ENCODE peak calls at places on chromosomes 1 and 21, in four cellular contexts. A, P, H and D are unnamed samples.

GRCh38 chr1:170032531-170033295 is 41.8 kb downstream of the KIFAP3 start:
- DNase-seq in A (no peak), P (no peak), H (no peak), D (no peak)

GRCh38 chr1:184036517-184036949 is 995 bp downstream of the COLGALT2 start:
- DNase-seq in A (peak), P (no peak), H (peak), D (no peak)

GRCh38 chr1:179298952-179299351 is 5.4 kb downstream of the SOAT1 start:
- DNase-seq in A (peak), P (no peak), H (no peak), D (no peak)

GRCh38 chr21:17613242-17613676 is 558 bp upstream of the BTG3 start:
- DNase-seq in A (no peak), P (no peak), H (no peak), D (no peak)

GRCh38 chr1:76330993-76331603 is 256.6 kb downstream of the ST6GALNAC3 start:
- DNase-seq in A (no peak), P (peak), H (peak), D (peak)

GRCh38 chr21:45468051-45468970 is 63.3 kb downstream of the COL18A1 start:
- DNase-seq in A (no peak), P (no peak), H (no peak), D (no peak)

GRCh38 chr1:194076646-194077045 is 890.2 kb upstream of the B3GALT2 start:
- DNase-seq in A (no peak), P (no peak), H (no peak), D (no peak)

GRCh38 chr1:101175886-101176285 is 60.9 kb upstream of the S1PR1 start:
- DNase-seq in A (no peak), P (no peak), H (no peak), D (no peak)

GRCh38 chr1:174021611-174022079 is 512 bp downstream of the RC3H1 start:
- DNase-seq in A (no peak), P (no peak), H (peak), D (no peak)

GRCh38 chr1:215569987-215570824 is 3.1 kb downstream of the KCTD3 start:
- DNase-seq in A (no peak), P (no peak), H (no peak), D (no peak)

GRCh38 chr1:6960291-6960758 is 175.1 kb downstream of the CAMTA1 start:
- DNase-seq in A (no peak), P (no peak), H (no peak), D (no peak)

GRCh38 chr1:53121319-53122172 is 20.9 kb downstream of the SLC1A7 start:
- DNase-seq in A (no peak), P (no peak), H (no peak), D (no peak)

GRCh38 chr1:107532318-107532717 is 391.5 kb downstream of the NTNG1 start:
- DNase-seq in A (no peak), P (no peak), H (peak), D (no peak)

GRCh38 chr1:180956028-180956640 is 43.4 kb downstream of the KIAA1614 start:
- DNase-seq in A (no peak), P (no peak), H (no peak), D (no peak)

GRCh38 chr1:59971464-59971911 is 44.9 kb upstream of the CYP2J2 start:
- DNase-seq in A (peak), P (no peak), H (peak), D (no peak)

GRCh38 chr1:10980841-10981727 is 31.4 kb upstream of the TARDBP start:
- DNase-seq in A (no peak), P (no peak), H (no peak), D (no peak)

GRCh38 chr21:29436143-29436542 is 137.4 kb downstream of the BACH1 start:
- DNase-seq in A (peak), P (no peak), H (no peak), D (no peak)

GRCh38 chr1:33086384-33086850 is 5.5 kb downstream of the AZIN2 start:
- DNase-seq in A (peak), P (no peak), H (peak), D (no peak)

GRCh38 chr1:22861764-22862440 is 110.8 kb downstream of the LACTBL1 start:
- DNase-seq in A (no peak), P (no peak), H (no peak), D (no peak)
- TF ChIP-seq CTCF in A (peak), P (peak), H (peak), D (peak)

GRCh38 chr1:3350441-3351261 is 103.8 kb upstream of the ARHGEF16 start:
- DNase-seq in A (no peak), P (no peak), H (no peak), D (no peak)

GRCh38 chr1:3347257-3348020 is 107.0 kb upstream of the ARHGEF16 start:
- DNase-seq in A (no peak), P (no peak), H (no peak), D (no peak)

GRCh38 chr1:3348196-3348865 is 106.1 kb upstream of the ARHGEF16 start:
- DNase-seq in A (no peak), P (no peak), H (no peak), D (no peak)

GRCh38 chr1:3349968-3350299 is 104.5 kb upstream of the ARHGEF16 start:
- DNase-seq in A (no peak), P (no peak), H (no peak), D (no peak)

GRCh38 chr1:3349161-3349967 is 105.1 kb upstream of the ARHGEF16 start:
- DNase-seq in A (no peak), P (no peak), H (peak), D (no peak)
- TF ChIP-seq CTCF in A (no peak), P (no peak), H (peak), D (no peak)

GRCh38 chr21:41796476-41797080 is 29.7 kb upstream of the RIPK4 start:
- DNase-seq in A (no peak), P (no peak), H (no peak), D (no peak)

GRCh38 chr21:41798326-41798725 is 31.5 kb upstream of the RIPK4 start:
- DNase-seq in A (no peak), P (no peak), H (no peak), D (no peak)

GRCh38 chr21:41794600-41794999 is 27.7 kb upstream of the RIPK4 start:
- DNase-seq in A (no peak), P (no peak), H (no peak), D (no peak)

GRCh38 chr21:41792711-41793110 is 25.9 kb upstream of the RIPK4 start:
- DNase-seq in A (no peak), P (no peak), H (no peak), D (no peak)
- TF ChIP-seq CTCF in A (no peak), P (no peak), H (no peak), D (no peak)

GRCh38 chr1:240415532-240415931 is 196.4 kb downstream of the GREM2 start:
- DNase-seq in A (no peak), P (no peak), H (no peak), D (no peak)

GRCh38 chr1:240414237-240414636 is 197.7 kb downstream of the GREM2 start:
- DNase-seq in A (no peak), P (no peak), H (no peak), D (no peak)

GRCh38 chr1:240413732-240414131 is 198.2 kb downstream of the GREM2 start:
- DNase-seq in A (no peak), P (no peak), H (no peak), D (no peak)

GRCh38 chr1:240417317-240417716 is 194.6 kb downstream of the GREM2 start:
- DNase-seq in A (no peak), P (no peak), H (no peak), D (no peak)
- TF ChIP-seq CTCF in A (no peak), P (no peak), H (no peak), D (no peak)

DNA sequence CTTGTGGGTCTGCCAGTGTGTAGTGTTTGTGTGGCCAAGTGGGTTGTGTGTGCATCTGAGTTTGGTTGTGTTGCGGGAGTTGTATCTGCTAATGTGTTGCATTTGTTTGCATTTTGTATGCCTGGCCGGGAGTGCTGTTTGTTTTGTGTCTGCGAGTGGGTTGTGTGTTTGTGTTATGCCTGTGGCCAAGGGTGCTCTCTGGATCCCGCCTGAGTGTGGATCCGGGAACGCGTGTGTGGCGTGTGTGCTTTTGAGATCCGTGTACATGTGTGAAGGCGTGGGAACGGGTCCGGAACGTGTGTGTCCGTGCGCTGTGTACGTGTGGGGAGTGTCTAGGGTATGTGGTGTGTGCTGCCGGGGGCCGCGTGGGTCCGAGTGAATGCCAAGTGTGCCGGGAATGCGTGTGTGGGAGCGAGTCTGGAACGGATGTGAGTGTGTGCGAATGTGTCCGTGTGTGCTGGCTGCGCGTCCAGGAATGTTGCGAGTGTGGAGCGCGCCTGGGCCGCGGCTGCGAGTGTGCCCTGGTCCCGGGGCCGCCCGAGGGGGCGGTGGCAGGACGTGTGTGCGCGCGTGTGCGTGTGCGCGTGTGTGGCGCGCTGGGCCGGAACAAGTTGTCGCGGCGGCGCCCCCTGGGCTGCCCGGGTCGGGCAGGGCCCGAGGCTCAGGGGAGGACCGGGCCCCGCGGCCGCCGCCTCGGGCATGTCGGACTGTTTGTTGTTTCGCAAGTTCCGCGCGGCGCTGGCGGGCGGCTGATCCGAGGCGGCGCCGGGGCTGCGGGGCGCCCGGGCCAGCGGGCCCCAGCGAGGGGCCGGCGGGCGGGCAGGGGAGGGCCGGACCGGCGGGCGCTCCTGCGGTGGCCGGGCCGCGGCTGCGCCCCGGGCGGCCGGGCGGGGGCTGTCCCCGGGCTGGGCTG is 927 bp downstream of the PTPRU start:
- DNase-seq in A (no peak), P (no peak), H (no peak), D (no peak)
- TF ChIP-seq CTCF in A (no peak), P (no peak), H (no peak), D (no peak)

GRCh38 chr1:110208916-110209650 is 1.0 kb upstream of the KCNC4 start:
- DNase-seq in A (no peak), P (no peak), H (no peak), D (no peak)

GRCh38 chr1:110211503-110212164 is 1.5 kb downstream of the KCNC4 start:
- DNase-seq in A (no peak), P (no peak), H (peak), D (no peak)

GRCh38 chr1:110207831-110208230 is 2.3 kb upstream of the KCNC4 start:
- DNase-seq in A (peak), P (no peak), H (peak), D (no peak)

GRCh38 chr1:110210604-110211502 is 739 bp downstream of the KCNC4 start:
- DNase-seq in A (peak), P (no peak), H (peak), D (no peak)

DNA sequence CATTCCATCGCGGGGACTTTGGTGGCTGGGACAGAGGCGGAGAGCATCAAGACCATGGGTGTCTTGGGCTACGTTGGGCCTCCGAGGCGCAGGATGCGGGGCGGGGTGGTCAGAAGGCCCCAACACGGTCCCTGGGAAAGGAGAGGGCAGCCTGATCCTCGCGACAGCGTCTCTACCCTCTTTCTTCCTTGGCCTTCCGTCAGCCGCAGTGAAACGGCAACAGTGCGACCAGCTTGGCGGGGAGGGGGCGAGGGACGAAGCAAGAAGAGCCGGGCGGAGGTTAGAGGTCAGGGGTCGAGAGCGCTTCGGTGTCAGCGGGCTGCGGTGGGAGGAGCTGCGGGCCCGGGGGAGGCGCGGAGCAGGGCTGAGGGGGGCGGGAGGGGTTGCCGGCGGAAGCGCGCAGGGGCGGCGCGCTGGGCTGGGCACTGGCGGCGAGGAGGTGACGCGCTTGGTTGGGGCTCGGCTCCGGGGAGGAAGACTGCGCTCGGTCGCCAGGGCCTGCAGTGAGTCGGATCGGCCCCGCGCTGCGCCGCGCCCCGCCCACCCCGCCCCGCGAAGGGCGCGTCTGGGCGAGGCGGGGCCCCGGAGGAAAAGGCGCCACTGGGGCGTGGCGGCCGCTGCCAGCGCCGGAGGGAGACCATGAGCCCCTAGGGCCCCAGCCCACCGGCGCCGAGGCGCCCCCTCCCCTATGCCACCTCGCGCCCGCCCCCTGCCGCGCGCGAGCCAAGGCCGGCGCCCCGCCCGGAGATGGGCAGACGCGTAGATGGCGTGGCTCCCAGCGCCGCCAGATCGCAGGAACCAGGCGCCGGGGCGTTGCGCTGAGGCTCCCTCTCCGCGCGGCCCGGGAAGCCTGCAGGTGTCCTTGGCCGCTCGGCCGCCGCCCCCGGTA is at the start of gene KCNC4:
- DNase-seq in A (peak), P (no peak), H (peak), D (peak)
- TF ChIP-seq CTCF in A (no peak), P (no peak), H (no peak), D (no peak)

GRCh38 chr1:111571239-111571638 is 48.4 kb upstream of the RAP1A start:
- DNase-seq in A (no peak), P (no peak), H (no peak), D (no peak)

GRCh38 chr1:111569913-111570312 is 49.7 kb upstream of the RAP1A start:
- DNase-seq in A (no peak), P (no peak), H (no peak), D (no peak)

GRCh38 chr1:111568160-111568559 is 51.4 kb upstream of the RAP1A start:
- DNase-seq in A (no peak), P (no peak), H (no peak), D (no peak)

GRCh38 chr1:111570781-111571181 is 48.8 kb upstream of the RAP1A start:
- DNase-seq in A (peak), P (no peak), H (peak), D (peak)

GRCh38 chr1:111571987-111572386 is 47.6 kb upstream of the RAP1A start:
- DNase-seq in A (no peak), P (no peak), H (no peak), D (no peak)
- TF ChIP-seq CTCF in A (no peak), P (no peak), H (no peak), D (no peak)

GRCh38 chr1:31502253-31502652 is 74.1 kb upstream of the TINAGL1 start:
- DNase-seq in A (peak), P (no peak), H (no peak), D (no peak)

GRCh38 chr1:31502926-31503511 is 73.3 kb upstream of the TINAGL1 start:
- DNase-seq in A (peak), P (no peak), H (peak), D (no peak)

GRCh38 chr1:31504001-31504400 is 72.3 kb upstream of the TINAGL1 start:
- DNase-seq in A (peak), P (no peak), H (no peak), D (no peak)

GRCh38 chr1:31503581-31503980 is 72.7 kb upstream of the TINAGL1 start:
- DNase-seq in A (peak), P (no peak), H (no peak), D (no peak)

GRCh38 chr1:31501505-31501904 is 74.8 kb upstream of the TINAGL1 start:
- DNase-seq in A (peak), P (no peak), H (no peak), D (no peak)
- TF ChIP-seq CTCF in A (no peak), P (peak), H (peak), D (peak)

GRCh38 chr1:216742625-216743024 is 19.4 kb upstream of the ESRRG start:
- DNase-seq in A (no peak), P (no peak), H (no peak), D (no peak)
- TF ChIP-seq CTCF in A (no peak), P (peak), H (peak), D (peak)